ENCODE peak calls at places on chromosomes 6 and 20, in ten cellular contexts. One of them, this sample, is unnamed.

GRCh38 chr6:82959385-82959941 is 106.2 kb downstream of the UBE3D start:
- DNase-seq in progenitor cell of endocrine pancreas: no peak
- DNase-seq in GM10248: no peak
- DNase-seq in HFFc6: peak
- DNase-seq in choroid plexus epithelial cell: peak
- DNase-seq in tibial nerve: no peak
- DNase-seq in lower leg skin: no peak
- DNase-seq in CD8-positive, alpha-beta T cell: no peak
- DNase-seq in fibroblast of mammary gland: peak
- DNase-seq in foreskin fibroblast: no peak
- DNase-seq in this sample: no peak

GRCh38 chr6:47343631-47344421 is 34.1 kb upstream of the TNFRSF21 start:
- DNase-seq in lower leg skin: no peak
- DNase-seq in GM10248: no peak
- DNase-seq in progenitor cell of endocrine pancreas: no peak
- DNase-seq in choroid plexus epithelial cell: peak
- DNase-seq in foreskin fibroblast: peak
- DNase-seq in tibial nerve: no peak
- DNase-seq in fibroblast of mammary gland: no peak
- DNase-seq in HFFc6: no peak
- DNase-seq in CD8-positive, alpha-beta T cell: no peak
- DNase-seq in this sample: no peak

GRCh38 chr6:106866875-106867658 is 107.5 kb downstream of the CD24 start:
- DNase-seq in foreskin fibroblast: no peak
- DNase-seq in tibial nerve: no peak
- DNase-seq in fibroblast of mammary gland: no peak
- DNase-seq in lower leg skin: no peak
- DNase-seq in progenitor cell of endocrine pancreas: no peak
- DNase-seq in CD8-positive, alpha-beta T cell: no peak
- DNase-seq in HFFc6: no peak
- DNase-seq in choroid plexus epithelial cell: no peak
- DNase-seq in GM10248: no peak
- DNase-seq in this sample: no peak

GRCh38 chr6:131029661-131030297 is 33.3 kb downstream of the EPB41L2 start:
- DNase-seq in tibial nerve: no peak
- DNase-seq in GM10248: peak
- DNase-seq in choroid plexus epithelial cell: peak
- DNase-seq in foreskin fibroblast: peak
- DNase-seq in progenitor cell of endocrine pancreas: no peak
- DNase-seq in fibroblast of mammary gland: peak
- DNase-seq in HFFc6: peak
- DNase-seq in lower leg skin: no peak
- DNase-seq in CD8-positive, alpha-beta T cell: no peak
- DNase-seq in this sample: no peak

GRCh38 chr6:107539849-107540464 is 50.0 kb downstream of the SOBP start:
- DNase-seq in CD8-positive, alpha-beta T cell: no peak
- DNase-seq in choroid plexus epithelial cell: no peak
- DNase-seq in progenitor cell of endocrine pancreas: no peak
- DNase-seq in fibroblast of mammary gland: no peak
- DNase-seq in tibial nerve: no peak
- DNase-seq in HFFc6: no peak
- DNase-seq in lower leg skin: no peak
- DNase-seq in GM10248: no peak
- DNase-seq in foreskin fibroblast: no peak
- DNase-seq in this sample: no peak

GRCh38 chr6:139135578-139136545 is 982 bp downstream of the HECA start:
- DNase-seq in tibial nerve: no peak
- DNase-seq in CD8-positive, alpha-beta T cell: peak
- DNase-seq in fibroblast of mammary gland: no peak
- DNase-seq in progenitor cell of endocrine pancreas: peak
- DNase-seq in GM10248: peak
- DNase-seq in lower leg skin: peak
- DNase-seq in HFFc6: no peak
- DNase-seq in foreskin fibroblast: peak
- DNase-seq in choroid plexus epithelial cell: peak
- DNase-seq in this sample: peak

GRCh38 chr20:63337786-63338420 is 23.2 kb downstream of the CHRNA4 start:
- DNase-seq in choroid plexus epithelial cell: peak
- DNase-seq in HFFc6: no peak
- DNase-seq in foreskin fibroblast: no peak
- DNase-seq in lower leg skin: no peak
- DNase-seq in fibroblast of mammary gland: peak
- DNase-seq in tibial nerve: no peak
- DNase-seq in GM10248: no peak
- DNase-seq in CD8-positive, alpha-beta T cell: no peak
- DNase-seq in progenitor cell of endocrine pancreas: no peak
- DNase-seq in this sample: no peak

GRCh38 chr6:81614292-81614691 is 138.2 kb downstream of the TENT5A start:
- DNase-seq in progenitor cell of endocrine pancreas: no peak
- DNase-seq in fibroblast of mammary gland: peak
- DNase-seq in HFFc6: peak
- DNase-seq in GM10248: no peak
- DNase-seq in foreskin fibroblast: peak
- DNase-seq in choroid plexus epithelial cell: peak
- DNase-seq in CD8-positive, alpha-beta T cell: no peak
- DNase-seq in lower leg skin: no peak
- DNase-seq in tibial nerve: no peak
- DNase-seq in this sample: no peak

GRCh38 chr6:91094341-91094740 is 507.5 kb upstream of the MAP3K7 start:
- DNase-seq in GM10248: no peak
- DNase-seq in choroid plexus epithelial cell: no peak
- DNase-seq in lower leg skin: no peak
- DNase-seq in progenitor cell of endocrine pancreas: no peak
- DNase-seq in tibial nerve: no peak
- DNase-seq in fibroblast of mammary gland: no peak
- DNase-seq in CD8-positive, alpha-beta T cell: no peak
- DNase-seq in HFFc6: no peak
- DNase-seq in foreskin fibroblast: no peak
- DNase-seq in this sample: no peak

GRCh38 chr6:131317516-131317915 is 182.2 kb downstream of the AKAP7 start:
- DNase-seq in tibial nerve: no peak
- DNase-seq in progenitor cell of endocrine pancreas: no peak
- DNase-seq in lower leg skin: no peak
- DNase-seq in CD8-positive, alpha-beta T cell: no peak
- DNase-seq in foreskin fibroblast: peak
- DNase-seq in HFFc6: peak
- DNase-seq in GM10248: no peak
- DNase-seq in fibroblast of mammary gland: peak
- DNase-seq in choroid plexus epithelial cell: peak
- DNase-seq in this sample: no peak

GRCh38 chr6:129592516-129593232 is 117.3 kb downstream of the ARHGAP18 start:
- DNase-seq in GM10248: no peak
- DNase-seq in progenitor cell of endocrine pancreas: no peak
- DNase-seq in HFFc6: peak
- DNase-seq in fibroblast of mammary gland: peak
- DNase-seq in choroid plexus epithelial cell: no peak
- DNase-seq in tibial nerve: no peak
- DNase-seq in CD8-positive, alpha-beta T cell: no peak
- DNase-seq in foreskin fibroblast: peak
- DNase-seq in lower leg skin: no peak
- DNase-seq in this sample: no peak

DNA sequence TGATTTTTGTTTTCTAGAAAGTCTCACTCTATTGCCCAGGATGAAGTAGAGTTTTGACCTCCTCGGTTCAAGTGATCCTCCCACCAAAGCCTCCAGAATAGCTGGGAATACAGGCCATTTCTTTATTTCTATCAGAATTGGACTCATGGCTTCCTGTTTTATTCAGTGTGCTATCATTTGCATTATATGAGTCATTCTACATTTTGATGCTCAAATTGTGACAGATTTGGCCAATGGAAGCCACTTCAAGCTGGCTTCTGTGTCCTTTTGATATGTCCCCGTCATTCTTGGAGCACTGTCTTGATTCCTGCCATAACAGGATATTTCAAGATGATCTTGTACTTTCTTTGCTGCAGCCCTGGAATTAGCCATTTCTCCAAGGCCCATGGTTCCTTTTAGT is 75.1 kb downstream of the CNBD2 start:
- DNase-seq in foreskin fibroblast: no peak
- DNase-seq in tibial nerve: no peak
- DNase-seq in CD8-positive, alpha-beta T cell: no peak
- DNase-seq in HFFc6: no peak
- DNase-seq in GM10248: no peak
- DNase-seq in lower leg skin: no peak
- DNase-seq in choroid plexus epithelial cell: no peak
- DNase-seq in fibroblast of mammary gland: no peak
- DNase-seq in progenitor cell of endocrine pancreas: no peak
- DNase-seq in this sample: no peak
- TF ChIP-seq CTCF in foreskin fibroblast: no peak
- TF ChIP-seq CTCF in tibial nerve: no peak
- TF ChIP-seq CTCF in CD8-positive, alpha-beta T cell: no peak
- TF ChIP-seq CTCF in HFFc6: no peak
- TF ChIP-seq CTCF in GM10248: no peak
- TF ChIP-seq CTCF in lower leg skin: no peak
- TF ChIP-seq CTCF in choroid plexus epithelial cell: no peak
- TF ChIP-seq CTCF in fibroblast of mammary gland: no peak
- TF ChIP-seq CTCF in progenitor cell of endocrine pancreas: no peak
- TF ChIP-seq CTCF in this sample: no peak

DNA sequence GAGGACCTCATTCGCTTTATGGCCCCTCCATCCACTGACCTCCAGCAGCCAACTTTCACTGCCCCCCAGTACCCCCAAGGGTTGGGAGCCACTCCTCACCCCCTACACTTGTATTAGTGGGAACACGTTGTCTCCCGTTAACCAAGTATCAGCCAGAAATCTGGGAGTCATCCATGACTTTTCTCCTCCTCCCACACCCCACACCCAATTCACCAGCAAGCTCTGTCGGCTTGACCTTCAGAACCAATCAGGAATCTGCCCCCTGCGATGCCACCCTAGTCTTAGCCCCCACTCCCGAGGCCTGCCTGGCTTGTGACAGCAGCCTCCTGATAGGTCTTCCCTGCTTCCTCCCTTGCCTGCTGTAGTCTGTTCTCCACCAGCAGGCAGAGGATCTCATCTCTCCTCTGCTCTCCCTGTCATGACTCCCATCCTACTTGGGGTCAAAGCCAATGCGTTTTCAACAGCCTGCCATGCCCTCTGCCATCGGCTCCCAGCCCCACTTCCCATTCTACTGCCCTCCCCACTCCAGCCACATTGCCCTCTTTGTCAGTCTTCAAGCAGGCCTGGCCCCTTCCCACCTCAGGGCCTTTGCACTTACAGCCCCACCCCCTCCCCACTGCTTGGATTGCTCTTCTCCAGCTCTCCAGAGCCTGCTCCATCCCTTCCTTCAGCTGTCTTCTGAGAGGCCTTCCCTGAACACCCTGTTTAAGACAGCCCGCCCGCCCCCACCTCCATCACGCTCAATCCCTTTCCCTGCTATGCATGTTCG is 19.4 kb downstream of the MDGA1 start:
- DNase-seq in fibroblast of mammary gland: no peak
- DNase-seq in HFFc6: no peak
- DNase-seq in foreskin fibroblast: no peak
- DNase-seq in progenitor cell of endocrine pancreas: no peak
- DNase-seq in tibial nerve: no peak
- DNase-seq in GM10248: no peak
- DNase-seq in CD8-positive, alpha-beta T cell: no peak
- DNase-seq in choroid plexus epithelial cell: no peak
- DNase-seq in lower leg skin: no peak
- DNase-seq in this sample: no peak
- TF ChIP-seq CTCF in fibroblast of mammary gland: no peak
- TF ChIP-seq CTCF in HFFc6: no peak
- TF ChIP-seq CTCF in foreskin fibroblast: no peak
- TF ChIP-seq CTCF in progenitor cell of endocrine pancreas: no peak
- TF ChIP-seq CTCF in tibial nerve: no peak
- TF ChIP-seq CTCF in GM10248: no peak
- TF ChIP-seq CTCF in CD8-positive, alpha-beta T cell: no peak
- TF ChIP-seq CTCF in choroid plexus epithelial cell: no peak
- TF ChIP-seq CTCF in lower leg skin: no peak
- TF ChIP-seq CTCF in this sample: no peak

GRCh38 chr20:1434571-1435336 is 31.9 kb downstream of the NSFL1C start:
- DNase-seq in choroid plexus epithelial cell: peak
- DNase-seq in progenitor cell of endocrine pancreas: no peak
- DNase-seq in foreskin fibroblast: peak
- DNase-seq in lower leg skin: peak
- DNase-seq in CD8-positive, alpha-beta T cell: peak
- DNase-seq in tibial nerve: no peak
- DNase-seq in HFFc6: peak
- DNase-seq in GM10248: peak
- DNase-seq in fibroblast of mammary gland: peak
- DNase-seq in this sample: peak
- TF ChIP-seq CTCF in choroid plexus epithelial cell: no peak
- TF ChIP-seq CTCF in progenitor cell of endocrine pancreas: no peak
- TF ChIP-seq CTCF in foreskin fibroblast: no peak
- TF ChIP-seq CTCF in lower leg skin: no peak
- TF ChIP-seq CTCF in CD8-positive, alpha-beta T cell: no peak
- TF ChIP-seq CTCF in tibial nerve: no peak
- TF ChIP-seq CTCF in HFFc6: no peak
- TF ChIP-seq CTCF in GM10248: no peak
- TF ChIP-seq CTCF in fibroblast of mammary gland: no peak
- TF ChIP-seq CTCF in this sample: no peak

DNA sequence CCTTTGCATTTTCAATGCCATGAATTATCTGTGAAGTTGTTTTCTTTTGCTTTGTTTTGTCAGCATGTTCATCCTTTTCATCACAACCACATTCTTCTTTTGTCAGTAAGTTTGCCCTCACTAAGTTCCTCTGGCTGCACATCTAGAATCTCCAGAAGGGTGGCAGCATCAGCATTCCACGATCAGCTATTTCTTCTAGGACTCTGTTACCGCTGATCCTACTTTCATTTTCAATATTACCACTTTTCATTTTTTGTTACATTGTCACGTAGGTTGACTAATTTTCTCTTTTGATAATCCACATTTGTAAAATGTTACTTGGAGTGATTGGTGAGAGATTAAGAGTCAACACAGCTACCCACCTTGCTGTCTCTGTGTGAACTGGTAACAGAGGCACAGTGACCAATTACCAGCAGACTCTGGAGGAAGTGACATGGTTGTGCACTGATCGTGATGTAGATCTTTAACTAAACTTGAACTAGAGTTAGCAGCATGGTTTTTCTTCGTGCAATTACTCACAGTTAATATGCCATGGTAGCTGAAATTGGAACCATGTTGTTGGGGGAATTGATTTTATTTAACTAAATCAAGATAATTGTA is 307.9 kb upstream of the SLC35B3 start:
- DNase-seq in HFFc6: no peak
- DNase-seq in CD8-positive, alpha-beta T cell: no peak
- DNase-seq in fibroblast of mammary gland: no peak
- DNase-seq in choroid plexus epithelial cell: no peak
- DNase-seq in tibial nerve: no peak
- DNase-seq in foreskin fibroblast: peak
- DNase-seq in GM10248: peak
- DNase-seq in lower leg skin: no peak
- DNase-seq in progenitor cell of endocrine pancreas: no peak
- DNase-seq in this sample: peak
- TF ChIP-seq CTCF in HFFc6: no peak
- TF ChIP-seq CTCF in CD8-positive, alpha-beta T cell: no peak
- TF ChIP-seq CTCF in fibroblast of mammary gland: no peak
- TF ChIP-seq CTCF in choroid plexus epithelial cell: no peak
- TF ChIP-seq CTCF in tibial nerve: no peak
- TF ChIP-seq CTCF in foreskin fibroblast: no peak
- TF ChIP-seq CTCF in GM10248: no peak
- TF ChIP-seq CTCF in lower leg skin: no peak
- TF ChIP-seq CTCF in progenitor cell of endocrine pancreas: no peak
- TF ChIP-seq CTCF in this sample: peak

This sample was measured in GM13976.